ENCODE peak calls at places on chromosomes 2 and 18, in five cellular contexts. Q is A549, N is GM12878, E is HCT116, M is IMR-90. H is an unnamed sample.

GRCh38 chr18:59904051-59904601 is 4.3 kb downstream of the PMAIP1 start:
- DNase-seq in Q (no peak), M (peak), N (no peak), E (no peak), H (no peak)

GRCh38 chr2:131050896-131051295 is 42.4 kb downstream of the FAM168B start:
- DNase-seq in E (no peak), Q (no peak), M (no peak), N (no peak), H (no peak)

GRCh38 chr2:143988082-143988481 is 531.8 kb downstream of the ZEB2 start:
- DNase-seq in Q (no peak), N (no peak), E (no peak), M (no peak), H (no peak)

GRCh38 chr18:28018361-28018760 is 158.6 kb downstream of the CDH2 start:
- DNase-seq in M (no peak), Q (no peak), E (no peak), N (no peak), H (no peak)

GRCh38 chr18:60069145-60069544 is 169.3 kb downstream of the PMAIP1 start:
- DNase-seq in M (no peak), N (no peak), Q (no peak), E (no peak), H (no peak)

GRCh38 chr2:164954954-164955701 is at the start of gene SLC38A11:
- DNase-seq in M (no peak), Q (no peak), N (no peak), E (no peak), H (no peak)

GRCh38 chr2:239661334-239662312 is 260.8 kb upstream of the HDAC4 start:
- DNase-seq in Q (no peak), N (no peak), E (no peak), M (no peak), H (no peak)

GRCh38 chr2:136131961-136132839 is 14.3 kb upstream of the CXCR4 start:
- DNase-seq in M (no peak), N (peak), E (no peak), Q (no peak), H (no peak)

GRCh38 chr2:60352491-60353405 is 200.7 kb downstream of the BCL11A start:
- DNase-seq in M (no peak), Q (no peak), E (no peak), N (no peak), H (no peak)

GRCh38 chr2:12287220-12287751 is 429.4 kb upstream of the TRIB2 start:
- DNase-seq in E (no peak), Q (no peak), N (no peak), M (no peak), H (no peak)

GRCh38 chr2:28765316-28765715 is 13.7 kb downstream of the PPP1CB start:
- DNase-seq in N (no peak), E (no peak), M (peak), Q (no peak), H (no peak)

GRCh38 chr2:160996584-160996983 is 163.6 kb upstream of the TANK start:
- DNase-seq in N (no peak), M (no peak), Q (no peak), E (no peak), H (no peak)

GRCh38 chr2:36464006-36464721 is 108.6 kb downstream of the CRIM1 start:
- DNase-seq in N (no peak), E (no peak), M (peak), Q (no peak), H (no peak)
- H3K4me2 ChIP-seq in N (no peak), E (no peak), M (no peak), Q (peak), H (no peak)

GRCh38 chr18:3248062-3248669 is 565 bp downstream of the MYL12A start:
- DNase-seq in Q (no peak), E (no peak), N (no peak), M (peak), H (no peak)
- TF ChIP-seq POLR2A in Q (no peak), E (no peak), N (no peak), M (no peak), H (no peak)

DNA sequence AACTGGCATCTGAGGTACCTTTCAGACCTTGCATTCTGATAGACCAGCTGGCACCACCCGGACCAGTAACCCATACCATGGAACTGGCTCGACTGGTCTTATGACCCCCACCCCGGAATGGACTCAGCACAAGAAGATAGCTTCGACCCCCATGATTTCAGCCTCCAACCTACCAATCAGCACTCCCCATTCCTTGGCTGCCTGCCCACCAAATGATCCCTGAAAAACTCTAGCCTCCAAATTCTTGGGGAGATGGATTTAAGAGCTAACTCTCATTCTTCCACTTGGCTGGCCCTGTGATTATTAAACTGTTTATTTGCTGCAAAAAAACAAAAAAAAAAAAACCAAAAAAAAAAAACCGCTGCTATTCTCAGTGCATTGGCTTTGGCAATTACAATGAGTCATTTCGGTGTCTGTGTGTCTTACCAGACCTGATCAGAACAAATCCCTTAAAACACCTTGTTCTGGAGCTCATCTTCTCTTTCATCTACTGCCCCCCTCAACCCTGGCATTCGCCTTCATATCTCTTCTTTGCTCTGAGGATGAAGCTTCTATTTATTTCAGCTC is 60.1 kb upstream of the KIF5C start:
- DNase-seq in N (no peak), E (no peak), M (peak), Q (no peak), H (no peak)
- H3K4me2 ChIP-seq in N (peak), E (no peak), M (peak), Q (peak), H (no peak)

GRCh38 chr2:209423562-209424541 is at the start of gene MAP2:
- DNase-seq in N (no peak), E (peak), Q (peak), M (peak), H (peak)
- TF ChIP-seq POLR2A in N (no peak), E (peak), Q (no peak), M (no peak), H (no peak)